ENCODE peak calls at places on chromosomes 7 and 10, in nine cellular contexts. One of them, this sample, is unnamed.

GRCh38 chr7:102914585-102914984 is 1.8 kb downstream of the LRRC17 start:
- DNase-seq in RWPE1: no peak
- DNase-seq in GM03348: peak; percentile 29
- DNase-seq in right atrium auricular region: peak; percentile 83
- DNase-seq in HCT116: no peak
- DNase-seq in activated gamma-delta T cell treated with Interleukin-2 at 50 U/mL for 16 hours: no peak
- DNase-seq in H54: peak; percentile 47
- DNase-seq in HTR-8/SVneo: no peak
- DNase-seq in T-helper 2 cell: no peak
- DNase-seq in this sample: no peak

GRCh38 chr10:119341236-119342016 is 134.1 kb downstream of the GRK5 start:
- DNase-seq in RWPE1: peak; percentile 52
- DNase-seq in GM03348: peak; percentile 64
- DNase-seq in right atrium auricular region: no peak
- DNase-seq in HCT116: no peak
- DNase-seq in activated gamma-delta T cell treated with Interleukin-2 at 50 U/mL for 16 hours: peak; percentile 57
- DNase-seq in H54: peak; percentile 92
- DNase-seq in HTR-8/SVneo: no peak
- DNase-seq in T-helper 2 cell: no peak
- DNase-seq in this sample: no peak

GRCh38 chr7:130476287-130477001 is 15.4 kb upstream of the MEST start:
- DNase-seq in RWPE1: no peak
- DNase-seq in GM03348: peak; percentile 28
- DNase-seq in right atrium auricular region: no peak
- DNase-seq in HCT116: no peak
- DNase-seq in activated gamma-delta T cell treated with Interleukin-2 at 50 U/mL for 16 hours: no peak
- DNase-seq in H54: no peak
- DNase-seq in HTR-8/SVneo: no peak
- DNase-seq in T-helper 2 cell: no peak
- DNase-seq in this sample: no peak

GRCh38 chr7:12715372-12716133 is 28.1 kb downstream of the ARL4A start:
- DNase-seq in RWPE1: peak; percentile 67
- DNase-seq in GM03348: peak; percentile 74
- DNase-seq in right atrium auricular region: peak; percentile 88
- DNase-seq in HCT116: peak; percentile 77
- DNase-seq in activated gamma-delta T cell treated with Interleukin-2 at 50 U/mL for 16 hours: peak; percentile 4
- DNase-seq in H54: peak; percentile 58
- DNase-seq in HTR-8/SVneo: peak; percentile 51
- DNase-seq in T-helper 2 cell: no peak
- DNase-seq in this sample: no peak

GRCh38 chr7:21690717-21691116 is 147.9 kb downstream of the DNAH11 start:
- DNase-seq in RWPE1: peak; percentile 3
- DNase-seq in GM03348: no peak
- DNase-seq in right atrium auricular region: no peak
- DNase-seq in HCT116: no peak
- DNase-seq in activated gamma-delta T cell treated with Interleukin-2 at 50 U/mL for 16 hours: no peak
- DNase-seq in H54: no peak
- DNase-seq in HTR-8/SVneo: peak; percentile 22
- DNase-seq in T-helper 2 cell: no peak
- DNase-seq in this sample: no peak

GRCh38 chr10:103514244-103514643 is 20.7 kb downstream of the NEURL1 start:
- DNase-seq in RWPE1: no peak
- DNase-seq in GM03348: no peak
- DNase-seq in right atrium auricular region: no peak
- DNase-seq in HCT116: no peak
- DNase-seq in activated gamma-delta T cell treated with Interleukin-2 at 50 U/mL for 16 hours: no peak
- DNase-seq in H54: no peak
- DNase-seq in HTR-8/SVneo: no peak
- DNase-seq in T-helper 2 cell: no peak
- DNase-seq in this sample: no peak

GRCh38 chr7:17524746-17525145 is 226.3 kb downstream of the AHR start:
- DNase-seq in RWPE1: no peak
- DNase-seq in GM03348: no peak
- DNase-seq in right atrium auricular region: no peak
- DNase-seq in HCT116: no peak
- DNase-seq in activated gamma-delta T cell treated with Interleukin-2 at 50 U/mL for 16 hours: no peak
- DNase-seq in H54: no peak
- DNase-seq in HTR-8/SVneo: no peak
- DNase-seq in T-helper 2 cell: no peak
- DNase-seq in this sample: no peak

GRCh38 chr7:122135275-122135674 is 8.8 kb downstream of the AASS start:
- DNase-seq in RWPE1: no peak
- DNase-seq in GM03348: no peak
- DNase-seq in right atrium auricular region: no peak
- DNase-seq in HCT116: no peak
- DNase-seq in activated gamma-delta T cell treated with Interleukin-2 at 50 U/mL for 16 hours: no peak
- DNase-seq in H54: no peak
- DNase-seq in HTR-8/SVneo: no peak
- DNase-seq in T-helper 2 cell: no peak
- DNase-seq in this sample: no peak

GRCh38 chr10:44352316-44353127 is 32.4 kb downstream of the CXCL12 start:
- DNase-seq in RWPE1: no peak
- DNase-seq in GM03348: peak; percentile 75
- DNase-seq in right atrium auricular region: no peak
- DNase-seq in HCT116: no peak
- DNase-seq in activated gamma-delta T cell treated with Interleukin-2 at 50 U/mL for 16 hours: no peak
- DNase-seq in H54: no peak
- DNase-seq in HTR-8/SVneo: peak; percentile 42
- DNase-seq in T-helper 2 cell: no peak
- DNase-seq in this sample: no peak

GRCh38 chr10:104680467-104681401 is 39.6 kb downstream of the SORCS3 start:
- DNase-seq in RWPE1: no peak
- DNase-seq in GM03348: peak; percentile 23
- DNase-seq in right atrium auricular region: no peak
- DNase-seq in HCT116: no peak
- DNase-seq in activated gamma-delta T cell treated with Interleukin-2 at 50 U/mL for 16 hours: no peak
- DNase-seq in H54: no peak
- DNase-seq in HTR-8/SVneo: no peak
- DNase-seq in T-helper 2 cell: no peak
- DNase-seq in this sample: no peak

GRCh38 chr7:121049028-121049791 is 60.7 kb downstream of the CPED1 start:
- DNase-seq in RWPE1: no peak
- DNase-seq in GM03348: no peak
- DNase-seq in right atrium auricular region: no peak
- DNase-seq in HCT116: no peak
- DNase-seq in activated gamma-delta T cell treated with Interleukin-2 at 50 U/mL for 16 hours: no peak
- DNase-seq in H54: no peak
- DNase-seq in HTR-8/SVneo: no peak
- DNase-seq in T-helper 2 cell: no peak
- DNase-seq in this sample: no peak

This sample was measured in memory B cell.